ENCODE peak calls at places on chromosomes 7 and 10, in six cellular contexts. P is cardiac fibroblast, B is tibial artery, E is A549, A is B cell, T is tibial nerve. R is an unnamed sample.

GRCh38 chr10:110425684-110426293 is 71.9 kb upstream of the DUSP5 start:
- DNase-seq in A (no peak), E (peak), P (peak), B (no peak), T (peak), R (no peak)

GRCh38 chr7:107939472-107940145 is 48.6 kb downstream of the DLD start:
- DNase-seq in E (no peak), T (peak), P (peak), A (no peak), B (peak), R (no peak)

GRCh38 chr10:74593470-74593869 is 232.9 kb upstream of the KAT6B start:
- DNase-seq in E (no peak), A (no peak), T (no peak), B (no peak), P (peak), R (no peak)

GRCh38 chr7:155084989-155085388 is 14.9 kb downstream of the HTR5A start:
- DNase-seq in E (no peak), P (no peak), T (no peak), B (no peak), A (no peak), R (no peak)

GRCh38 chr7:157658851-157659412 is 322.1 kb downstream of the DNAJB6 start:
- DNase-seq in B (no peak), A (no peak), T (no peak), P (no peak), E (no peak), R (no peak)

GRCh38 chr10:72068901-72069446 is 19.4 kb downstream of the SPOCK2 start:
- DNase-seq in T (no peak), B (no peak), P (no peak), A (no peak), E (no peak), R (no peak)

GRCh38 chr7:150453186-150453585 is 2.8 kb downstream of the GIMAP8 start:
- DNase-seq in P (no peak), A (no peak), T (no peak), E (no peak), B (no peak), R (no peak)

GRCh38 chr10:118963341-118963740 is 66.2 kb upstream of the NANOS1 start:
- DNase-seq in E (no peak), T (no peak), A (no peak), B (no peak), P (no peak), R (no peak)

GRCh38 chr7:3206771-3207191 is 94.3 kb upstream of the SDK1 start:
- DNase-seq in B (no peak), T (no peak), A (no peak), E (no peak), P (no peak), R (no peak)

GRCh38 chr7:123538189-123538714 is 3.9 kb upstream of the IQUB start:
- DNase-seq in E (no peak), B (no peak), T (no peak), A (no peak), P (peak), R (no peak)

GRCh38 chr7:35374858-35375257 is 121.0 kb upstream of the TBX20 start:
- DNase-seq in T (no peak), A (no peak), E (no peak), P (no peak), B (no peak), R (no peak)

GRCh38 chr10:118839348-118839747 is 84.6 kb upstream of the CACUL1 start:
- DNase-seq in B (no peak), P (no peak), T (no peak), A (no peak), E (no peak), R (no peak)

GRCh38 chr7:84529480-84530205 is 335.1 kb upstream of the SEMA3A start:
- DNase-seq in B (no peak), P (peak), A (no peak), E (peak), T (no peak), R (no peak)

GRCh38 chr10:8946451-8946850 is 892.0 kb downstream of the GATA3 start:
- DNase-seq in A (no peak), P (no peak), E (no peak), B (no peak), T (no peak), R (no peak)

GRCh38 chr10:95422196-95422595 is 131.4 kb upstream of the PDLIM1 start:
- DNase-seq in T (no peak), E (no peak), A (no peak), P (no peak), B (no peak), R (no peak)

DNA sequence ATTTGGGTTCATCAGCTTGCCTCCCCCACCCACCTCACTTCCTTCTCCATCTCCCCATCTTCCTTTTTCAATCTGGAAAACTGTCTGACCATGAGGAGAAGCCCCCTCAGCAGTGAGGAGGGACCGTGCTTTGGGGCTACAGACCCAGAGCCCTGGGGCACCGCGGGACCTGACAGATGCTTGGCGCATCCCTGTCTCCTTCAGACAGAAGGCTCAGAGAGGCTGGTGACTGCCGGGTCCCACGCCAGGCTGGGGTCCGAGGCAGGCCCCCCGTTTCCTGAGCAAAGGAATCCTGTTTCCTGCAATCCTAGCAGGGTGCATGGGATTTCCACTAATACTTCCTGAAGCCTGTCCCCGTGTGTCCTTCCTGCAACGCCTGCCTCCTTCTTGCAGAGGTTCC is 147.0 kb downstream of the FANK1 start:
- DNase-seq in A (no peak), B (no peak), E (no peak), T (no peak), P (no peak), R (no peak)
- TF ChIP-seq CTCF in A (no peak), B (no peak), E (no peak), T (no peak), P (no peak), R (no peak)

DNA sequence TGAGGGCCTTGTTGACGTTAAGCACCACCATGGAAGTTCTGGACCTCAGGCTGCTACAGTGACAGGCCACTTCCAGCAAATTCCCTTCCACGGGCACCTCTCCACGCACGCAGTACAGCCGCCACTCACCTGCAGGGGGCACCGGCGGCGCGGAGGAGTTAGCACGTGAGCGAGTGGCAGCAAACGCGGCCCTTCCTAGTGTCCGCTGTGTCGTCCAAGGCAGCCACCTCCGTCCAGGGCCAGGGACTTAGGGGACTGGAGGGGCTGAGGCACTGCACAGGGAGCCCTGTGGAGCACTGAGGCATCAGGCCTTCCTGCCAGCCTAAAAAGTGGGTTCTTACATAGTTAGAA is 164.4 kb downstream of the SVIL start:
- DNase-seq in T (peak), A (no peak), B (peak), E (peak), P (no peak), R (no peak)
- TF ChIP-seq CTCF in T (no peak), A (no peak), B (peak), E (peak), P (peak), R (no peak)

DNA sequence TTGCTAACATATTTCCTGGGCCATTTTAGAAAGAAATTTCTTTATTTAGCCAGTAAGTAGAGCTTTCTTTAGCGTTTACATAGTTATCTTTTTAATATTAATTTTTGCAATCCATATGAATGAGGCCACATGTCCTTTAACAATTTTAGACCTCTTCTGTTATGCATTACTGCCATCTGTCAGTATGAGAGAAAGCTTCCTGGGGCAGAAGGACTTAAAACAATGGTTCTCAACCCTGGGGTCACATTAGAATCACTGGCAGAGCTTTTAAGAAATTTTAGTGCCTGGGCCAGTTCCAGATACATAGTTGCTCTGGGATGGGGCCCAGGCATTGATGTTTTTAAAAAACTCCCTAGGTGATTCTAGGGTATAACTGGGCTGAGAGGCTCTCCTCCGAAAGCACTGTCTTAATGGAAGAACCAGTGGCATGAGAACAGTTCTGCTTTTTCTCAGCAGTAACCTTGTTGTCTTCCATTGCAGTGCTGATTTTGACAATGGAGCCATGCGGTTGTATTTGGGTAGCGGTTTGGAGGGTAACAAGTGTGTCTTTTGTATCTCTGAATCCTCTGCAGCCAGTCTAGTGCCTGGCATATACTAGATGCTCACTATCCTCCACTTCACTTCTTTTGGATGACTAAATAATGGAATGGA is 226.9 kb downstream of the AUTS2 start:
- DNase-seq in P (no peak), E (no peak), B (no peak), T (no peak), A (peak), R (no peak)
- TF ChIP-seq CTCF in P (no peak), E (no peak), B (no peak), T (no peak), A (no peak), R (no peak)

DNA sequence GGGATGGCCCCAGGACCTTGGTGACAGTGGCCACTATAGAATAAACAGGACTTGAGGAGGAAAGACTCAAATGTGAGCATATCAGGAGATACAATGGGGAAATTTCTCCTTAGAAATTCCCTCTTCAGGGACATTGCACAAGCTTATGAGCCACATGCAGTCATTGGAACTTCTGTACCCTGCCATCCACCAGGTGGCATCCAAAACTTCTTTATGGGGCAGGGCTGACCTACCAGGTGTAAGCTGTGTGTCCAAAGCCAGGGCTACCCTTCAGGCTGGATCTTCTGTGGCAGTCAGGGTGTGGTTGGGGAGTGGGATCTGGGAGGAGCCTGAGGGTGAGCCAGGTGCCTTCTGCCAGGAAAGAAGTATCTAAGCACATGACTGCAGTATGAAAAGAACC is 36.6 kb upstream of the LRRC18 start:
- DNase-seq in T (no peak), P (peak), E (peak), B (no peak), A (no peak), R (no peak)
- TF ChIP-seq CTCF in T (no peak), P (no peak), E (peak), B (peak), A (no peak), R (no peak)